ENCODE peak calls at places on chromosomes 2 and 18, in four cellular contexts. X is transverse colon, M is tibial nerve, E is A549. I is an unnamed sample.

GRCh38 chr18:7789853-7790552 is 222.9 kb downstream of the PTPRM start:
- DNase-seq in X (no peak), M (no peak), E (peak; percentile 33), I (no peak)

GRCh38 chr2:96762529-96763253 is 2.0 kb downstream of the CNNM4 start:
- DNase-seq in X (no peak), M (no peak), E (no peak), I (no peak)

GRCh38 chr2:23418490-23418911 is 33.5 kb downstream of the KLHL29 start:
- DNase-seq in X (no peak), M (no peak), E (no peak), I (no peak)

GRCh38 chr2:200430017-200430416 is 79.9 kb downstream of the KCTD18 start:
- DNase-seq in X (no peak), M (no peak), E (no peak), I (no peak)

GRCh38 chr2:9145109-9145751 is 61.4 kb upstream of the ASAP2 start:
- DNase-seq in X (no peak), M (peak; percentile 50), E (no peak), I (no peak)

GRCh38 chr2:11749646-11750349 is 3.4 kb downstream of the LPIN1 start:
- DNase-seq in X (peak; percentile 53), M (no peak), E (no peak), I (no peak)

GRCh38 chr2:224220581-224221255 is 181.2 kb downstream of the FAM124B start:
- DNase-seq in X (no peak), M (no peak), E (no peak), I (no peak)

GRCh38 chr2:6626406-6627012 is 239.2 kb downstream of the CMPK2 start:
- DNase-seq in X (no peak), M (no peak), E (no peak), I (no peak)

GRCh38 chr2:95382686-95383634 is 19.5 kb upstream of the FAHD2A start:
- DNase-seq in X (no peak), M (no peak), E (no peak), I (no peak)

DNA sequence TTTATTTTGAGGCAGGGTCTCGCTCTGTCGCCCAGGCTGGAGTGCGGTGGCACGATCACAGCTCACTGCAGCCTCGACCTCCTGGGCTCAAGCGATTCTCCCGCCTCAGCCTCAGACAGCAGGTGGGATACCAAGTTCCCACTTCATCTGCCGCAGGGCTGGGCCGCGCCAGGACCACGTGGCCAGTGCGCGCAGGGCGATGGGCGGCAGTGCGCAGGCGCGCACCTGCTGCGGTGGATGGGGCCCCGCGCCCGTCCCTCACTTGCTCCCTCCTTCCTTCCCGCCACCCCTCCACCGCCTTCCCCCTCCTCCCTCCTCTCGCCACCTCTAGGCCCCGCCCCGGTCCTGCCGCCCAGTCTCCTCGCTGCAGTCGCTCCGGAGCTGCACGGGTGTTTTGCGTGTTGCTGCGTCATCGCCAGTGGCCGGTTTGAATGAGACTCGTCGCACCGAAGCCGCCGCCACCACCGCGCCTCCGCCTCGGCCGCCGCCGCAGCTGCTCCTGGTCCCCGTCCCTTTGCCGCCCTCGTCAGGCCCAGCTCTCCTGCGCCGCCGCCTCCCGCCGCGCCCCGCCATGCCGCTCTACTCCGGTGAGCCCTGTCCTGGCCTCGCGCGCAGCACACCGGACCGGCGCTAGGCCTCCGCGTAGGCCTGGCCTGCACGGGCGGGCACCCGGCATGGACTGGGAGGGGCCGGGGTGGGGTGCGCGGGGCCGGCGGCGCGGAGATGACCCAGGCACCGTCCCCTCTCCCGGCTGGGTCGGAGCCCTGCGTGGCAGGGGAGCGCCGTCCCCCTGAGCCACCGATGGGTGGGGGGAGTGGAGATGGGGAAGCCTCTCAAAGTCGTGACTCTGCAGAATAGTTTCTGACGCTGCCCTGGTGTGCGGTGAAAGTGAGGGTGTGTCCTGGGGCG is at the start of gene USP14:
- DNase-seq in X (peak; percentile 98), M (peak; percentile 86), E (peak; percentile 69), I (peak; percentile 78)
- TF ChIP-seq POLR2A in X (peak; percentile 66), M (no peak), E (peak; percentile 44), I (no peak)

DNA sequence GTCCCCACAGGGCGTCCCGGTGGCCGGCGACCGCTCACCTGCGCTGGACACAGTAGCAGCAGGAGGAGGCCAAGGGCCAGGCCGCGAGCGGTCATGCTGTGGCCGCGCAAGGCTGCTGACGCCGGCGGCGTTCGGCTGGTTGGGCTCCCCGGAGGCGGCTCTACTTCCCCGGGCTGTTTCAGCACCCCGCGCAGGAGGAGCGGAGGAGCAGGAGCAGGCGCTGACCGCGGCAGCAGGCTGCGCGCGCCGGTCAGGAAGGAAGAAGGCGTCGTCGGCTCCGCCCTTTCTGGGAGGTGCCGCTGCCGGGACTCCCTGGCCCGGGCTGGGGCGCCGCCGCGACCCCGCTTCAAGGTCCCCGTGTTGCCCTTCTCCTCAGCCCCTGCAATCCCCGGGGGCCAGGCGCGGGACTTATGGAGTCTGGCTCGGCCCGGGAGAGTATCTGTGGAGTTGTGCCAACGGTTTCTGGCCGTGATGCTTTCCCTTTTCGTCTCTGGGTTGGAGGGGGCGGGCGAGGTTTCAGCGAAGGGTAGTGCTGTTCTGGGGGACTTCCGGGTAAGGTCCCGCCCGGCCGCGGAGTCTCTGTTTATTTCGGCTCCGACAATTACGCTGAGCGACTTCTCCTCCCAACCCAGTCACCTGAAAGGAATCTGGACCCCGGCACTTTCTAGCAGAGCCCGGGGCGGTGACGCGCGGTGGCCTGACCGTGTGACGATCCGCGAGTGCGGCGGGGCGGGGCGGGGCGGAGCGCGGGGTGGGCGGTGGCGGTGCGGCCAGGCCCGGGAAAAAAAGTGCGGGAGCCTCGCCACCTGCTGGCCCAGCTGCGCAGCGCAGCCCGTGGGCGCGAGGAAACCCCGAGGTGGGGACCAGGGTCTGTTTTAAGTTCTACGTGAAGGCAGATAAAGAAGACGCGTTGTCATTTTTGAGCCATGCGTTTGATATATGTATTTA is at the start of gene NPC1:
- DNase-seq in X (peak; percentile 95), M (peak; percentile 84), E (peak; percentile 74), I (peak; percentile 67)
- TF ChIP-seq POLR2A in X (peak; percentile 97), M (peak; percentile 68), E (peak; percentile 57), I (no peak)

DNA sequence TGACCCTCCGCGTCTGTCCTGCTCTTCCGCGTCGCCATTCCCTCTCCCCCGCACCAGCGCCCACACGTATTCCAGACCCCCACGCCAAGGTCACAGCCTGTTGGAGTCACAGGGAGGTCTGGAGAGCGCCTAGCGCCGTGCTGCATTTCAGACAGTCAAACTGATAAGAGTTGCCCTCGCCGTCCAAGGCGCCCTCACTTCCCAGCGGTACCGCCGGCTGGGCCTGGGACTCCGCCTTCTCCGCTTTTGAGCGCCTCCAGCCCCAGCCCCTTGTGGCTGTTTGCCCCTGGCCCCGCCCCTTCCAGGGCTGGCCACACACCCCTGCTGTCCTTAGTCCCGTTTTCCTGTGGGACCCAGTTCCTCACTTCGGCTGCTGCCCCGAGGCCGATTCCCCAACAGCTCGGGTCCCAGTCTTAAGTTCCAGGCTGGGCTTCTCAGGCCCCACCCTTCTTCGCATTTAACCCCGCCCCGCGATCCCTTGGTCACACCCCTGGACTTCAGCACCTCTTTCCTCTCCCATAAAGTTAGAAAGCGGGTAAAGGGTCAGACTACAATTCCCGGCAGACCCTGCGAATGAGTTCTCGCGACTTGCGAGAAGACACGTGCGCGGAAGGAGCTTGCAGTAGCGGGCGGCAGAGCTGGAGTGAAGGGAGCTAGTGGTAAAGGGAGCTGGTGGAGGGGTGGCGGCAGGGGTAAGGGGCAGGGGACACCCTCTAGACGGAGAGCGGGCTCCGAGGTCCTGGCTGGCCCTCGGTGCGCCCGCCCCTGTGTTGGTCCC is at the start of gene GMPPA:
- DNase-seq in X (peak; percentile 98), M (peak; percentile 98), E (peak; percentile 99), I (peak; percentile 87)
- TF ChIP-seq POLR2A in X (peak; percentile 85), M (peak; percentile 25), E (peak; percentile 89), I (no peak)

DNA sequence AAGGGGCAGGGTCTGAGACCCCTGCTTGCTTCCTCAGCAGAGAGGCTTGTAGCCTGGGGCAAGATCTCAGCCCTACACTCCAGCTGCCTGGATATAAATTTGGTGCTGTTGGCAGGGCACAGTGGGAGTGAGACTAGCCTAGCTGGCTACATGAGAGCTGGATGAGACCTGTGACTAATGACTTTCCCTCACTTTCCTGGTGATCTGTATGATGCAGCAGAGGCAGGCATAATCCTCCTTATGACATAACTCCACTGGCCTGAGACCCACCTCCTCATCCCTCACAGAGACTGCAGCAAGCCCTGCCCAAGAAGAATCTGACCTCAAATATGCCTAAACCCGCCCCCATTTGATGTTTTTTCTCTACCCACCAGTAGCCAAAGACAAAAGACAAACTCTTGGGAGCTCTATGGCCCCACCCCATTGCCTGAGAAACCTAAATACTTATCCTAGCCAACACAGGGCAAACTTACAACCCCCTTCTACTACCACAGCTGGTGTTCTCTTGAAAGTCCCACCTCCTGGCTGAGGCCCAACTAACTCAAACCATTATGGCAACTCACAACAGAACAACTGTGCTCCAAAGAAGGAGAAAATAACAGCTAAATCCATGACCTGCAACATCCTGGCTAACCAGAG is 102.7 kb downstream of the NR4A2 start:
- DNase-seq in X (no peak), M (no peak), E (no peak), I (no peak)
- TF ChIP-seq POLR2A in X (no peak), M (no peak), E (no peak), I (no peak)

GRCh38 chr2:30095402-30095801 is 51.4 kb upstream of the YPEL5 start:
- DNase-seq in X (no peak), M (no peak), E (no peak), I (no peak)

GRCh38 chr2:30096451-30096850 is 50.4 kb upstream of the YPEL5 start:
- DNase-seq in X (no peak), M (no peak), E (no peak), I (no peak)

GRCh38 chr2:30104273-30104672 is 42.5 kb upstream of the YPEL5 start:
- DNase-seq in X (no peak), M (no peak), E (no peak), I (no peak)

GRCh38 chr2:30098271-30099005 is 48.4 kb upstream of the YPEL5 start:
- DNase-seq in X (no peak), M (no peak), E (no peak), I (no peak)
- TF ChIP-seq POLR2A in X (no peak), M (no peak), E (no peak), I (no peak)

GRCh38 chr2:26716340-26716739 is 23.8 kb downstream of the KCNK3 start:
- DNase-seq in X (no peak), M (no peak), E (no peak), I (no peak)
- TF ChIP-seq POLR2A in X (no peak), M (no peak), E (no peak), I (no peak)

GRCh38 chr18:59470627-59471121 is 111.6 kb upstream of the LMAN1 start:
- DNase-seq in X (no peak), M (no peak), E (no peak), I (no peak)
- TF ChIP-seq POLR2A in X (no peak), M (no peak), E (no peak), I (no peak)